ENCODE peak calls at places on chromosome 13, in seven cellular contexts. F is body of pancreas; L is cerebellar cortex; I is SK-MEL-5; C is astrocyte of the spinal cord; Z is NCI-H446; D is activated T-cell treated with anti-CD3 and anti-CD28 coated beads, Interleukin-2, amount 50 U/mL, for 72 hours. P is an unnamed sample.

GRCh38 chr13:70043685-70044084 is 63.9 kb upstream of the ATXN8OS start:
- DNase-seq in F (no peak), L (no peak), I (peak; percentile 42), C (peak; percentile 9), Z (no peak), D (no peak), P (no peak)

GRCh38 chr13:19586904-19587634 is 25.7 kb upstream of the TPTE2 start:
- DNase-seq in F (no peak), L (peak; percentile 19), I (peak; percentile 15), C (peak; percentile 9), Z (no peak), D (peak; percentile 86), P (no peak)

GRCh38 chr13:87122551-87122950 is 548.6 kb upstream of the SLITRK5 start:
- DNase-seq in F (no peak), L (no peak), I (no peak), C (peak; percentile 60), Z (no peak), D (no peak), P (no peak)

GRCh38 chr13:44969858-44970484 is 19.3 kb downstream of the NUFIP1 start:
- DNase-seq in F (no peak), L (peak; percentile 84), I (peak; percentile 71), C (peak; percentile 79), Z (peak; percentile 4), D (no peak), P (peak; percentile 81)

GRCh38 chr13:20401958-20402856 is 123.5 kb downstream of the CRYL1 start:
- DNase-seq in F (no peak), L (no peak), I (no peak), C (peak; percentile 20), Z (no peak), D (no peak), P (no peak)

GRCh38 chr13:41833851-41834250 is 127.1 kb downstream of the VWA8 start:
- DNase-seq in F (no peak), L (no peak), I (no peak), C (no peak), Z (no peak), D (no peak), P (no peak)

GRCh38 chr13:49935171-49936084 is 712 bp downstream of the SPRYD7 start:
- DNase-seq in F (no peak), L (peak; percentile 70), I (peak; percentile 83), C (peak; percentile 63), Z (no peak), D (peak; percentile 31), P (peak; percentile 61)

GRCh38 chr13:50801087-50801931 is 42.2 kb downstream of the DLEU7 start:
- DNase-seq in F (peak; percentile 61), L (peak; percentile 87), I (peak; percentile 84), C (peak; percentile 82), Z (peak; percentile 22), D (peak; percentile 65), P (peak; percentile 87)

GRCh38 chr13:97339989-97340361 is 94.0 kb upstream of the RAP2A start:
- DNase-seq in F (no peak), L (no peak), I (no peak), C (no peak), Z (no peak), D (no peak), P (no peak)

GRCh38 chr13:33634526-33635111 is 183.3 kb upstream of the RFC3 start:
- DNase-seq in F (no peak), L (peak; percentile 12), I (peak; percentile 70), C (no peak), Z (no peak), D (no peak), P (peak; percentile 19)

GRCh38 chr13:99055286-99056073 is 77.6 kb upstream of the DOCK9 start:
- DNase-seq in F (no peak), L (no peak), I (peak; percentile 10), C (no peak), Z (no peak), D (peak; percentile 17), P (no peak)

GRCh38 chr13:35549481-35549880 is 73.0 kb upstream of the MAB21L1 start:
- DNase-seq in F (no peak), L (no peak), I (no peak), C (peak; percentile 70), Z (no peak), D (no peak), P (no peak)

GRCh38 chr13:25037057-25037813 is 58.7 kb upstream of the PABPC3 start:
- DNase-seq in F (peak; percentile 46), L (peak; percentile 78), I (peak; percentile 80), C (peak; percentile 59), Z (peak; percentile 3), D (peak; percentile 41), P (peak; percentile 81)

GRCh38 chr13:75675421-75675820 is 39.3 kb downstream of the LMO7 start:
- DNase-seq in F (no peak), L (no peak), I (peak; percentile 45), C (no peak), Z (no peak), D (no peak), P (no peak)

GRCh38 chr13:99956473-99957349 is 14.9 kb downstream of the ZIC5 start:
- DNase-seq in F (no peak), L (peak; percentile 46), I (no peak), C (no peak), Z (no peak), D (no peak), P (peak; percentile 55)

GRCh38 chr13:102812616-102813287 is 13.8 kb downstream of the BIVM start:
- DNase-seq in F (no peak), L (no peak), I (no peak), C (peak; percentile 32), Z (no peak), D (no peak), P (no peak)

GRCh38 chr13:95281258-95281602 is 20.0 kb downstream of the ABCC4 start:
- DNase-seq in F (no peak), L (no peak), I (no peak), C (no peak), Z (no peak), D (no peak), P (no peak)

GRCh38 chr13:43838909-43839308 is 40.6 kb downstream of the CCDC122 start:
- DNase-seq in F (no peak), L (no peak), I (no peak), C (no peak), Z (no peak), D (no peak), P (no peak)

GRCh38 chr13:21324793-21325192 is 134.3 kb downstream of the ZDHHC20 start:
- DNase-seq in F (no peak), L (no peak), I (no peak), C (no peak), Z (no peak), D (no peak), P (no peak)

GRCh38 chr13:93847162-93847561 is 620.6 kb downstream of the GPC6 start:
- DNase-seq in F (no peak), L (no peak), I (peak; percentile 6), C (peak; percentile 80), Z (no peak), D (peak; percentile 0), P (no peak)

GRCh38 chr13:92745233-92745632 is 481.4 kb upstream of the GPC6 start:
- DNase-seq in F (no peak), L (peak; percentile 2), I (no peak), C (no peak), Z (no peak), D (no peak), P (no peak)

GRCh38 chr13:111202745-111203144 is 87.6 kb downstream of the ARHGEF7 start:
- DNase-seq in F (no peak), L (peak; percentile 60), I (peak; percentile 64), C (peak; percentile 94), Z (no peak), D (no peak), P (peak; percentile 67)

GRCh38 chr13:76730220-76730619 is 156.0 kb downstream of the KCTD12 start:
- DNase-seq in F (no peak), L (no peak), I (no peak), C (no peak), Z (no peak), D (no peak), P (no peak)

GRCh38 chr13:32314968-32315254 is 252 bp downstream of the ZAR1L start:
- DNase-seq in F (peak; percentile 34), L (peak; percentile 41), I (peak; percentile 39), C (peak; percentile 65), Z (peak; percentile 23), D (peak; percentile 77), P (no peak)

GRCh38 chr13:101915755-101916107 is 463.3 kb downstream of the ITGBL1 start:
- DNase-seq in F (no peak), L (no peak), I (no peak), C (no peak), Z (no peak), D (no peak), P (no peak)

GRCh38 chr13:44739539-44739938 is 163.4 kb upstream of the TSC22D1 start:
- DNase-seq in F (no peak), L (no peak), I (peak; percentile 58), C (no peak), Z (no peak), D (no peak), P (no peak)

GRCh38 chr13:87331178-87331577 is 340.0 kb upstream of the SLITRK5 start:
- DNase-seq in F (no peak), L (peak; percentile 16), I (no peak), C (peak; percentile 39), Z (no peak), D (no peak), P (peak; percentile 27)

GRCh38 chr13:72221276-72221962 is 354.4 kb upstream of the DACH1 start:
- DNase-seq in F (peak; percentile 69), L (peak; percentile 3), I (peak; percentile 63), C (no peak), Z (no peak), D (no peak), P (no peak)

GRCh38 chr13:99614465-99614885 is 113.2 kb downstream of the TM9SF2 start:
- DNase-seq in F (peak; percentile 45), L (peak; percentile 59), I (peak; percentile 74), C (no peak), Z (no peak), D (no peak), P (peak; percentile 28)

GRCh38 chr13:44810067-44810840 is 179.0 kb downstream of the NUFIP1 start:
- DNase-seq in F (peak; percentile 53), L (peak; percentile 14), I (no peak), C (peak; percentile 35), Z (peak; percentile 5), D (peak; percentile 4), P (peak; percentile 18)

GRCh38 chr13:114029866-114030625 is 56.2 kb upstream of the C13orf46 start:
- DNase-seq in F (no peak), L (no peak), I (no peak), C (peak; percentile 63), Z (no peak), D (no peak), P (no peak)

GRCh38 chr13:45798851-45799250 is 52.7 kb downstream of the SIAH3 start:
- DNase-seq in F (no peak), L (no peak), I (no peak), C (no peak), Z (no peak), D (no peak), P (no peak)

P was measured in G401.